ENCODE peak calls at places on chromosome 1, in ten cellular contexts. One of them, this sample, is unnamed.

GRCh38 chr1:10630661-10631120 is 155.9 kb downstream of the PEX14 start:
- DNase-seq in prostate gland: no peak
- DNase-seq in left lung: no peak
- DNase-seq in AG09309: no peak
- DNase-seq in AG09319: no peak
- DNase-seq in breast epithelium: no peak
- DNase-seq in neural progenitor cell: no peak
- DNase-seq in GM20000: no peak
- DNase-seq in PC-9: no peak
- DNase-seq in HCT116: no peak
- DNase-seq in this sample: no peak

GRCh38 chr1:118826669-118827068 is 161.5 kb downstream of the TBX15 start:
- DNase-seq in prostate gland: no peak
- DNase-seq in left lung: no peak
- DNase-seq in AG09309: no peak
- DNase-seq in AG09319: no peak
- DNase-seq in breast epithelium: no peak
- DNase-seq in neural progenitor cell: peak; percentile 12
- DNase-seq in GM20000: no peak
- DNase-seq in PC-9: no peak
- DNase-seq in HCT116: no peak
- DNase-seq in this sample: peak; percentile 52

GRCh38 chr1:149845416-149845815 is 54.0 kb upstream of the BOLA1 start:
- DNase-seq in prostate gland: no peak
- DNase-seq in left lung: no peak
- DNase-seq in AG09309: no peak
- DNase-seq in AG09319: no peak
- DNase-seq in breast epithelium: no peak
- DNase-seq in neural progenitor cell: peak; percentile 20
- DNase-seq in GM20000: no peak
- DNase-seq in PC-9: no peak
- DNase-seq in HCT116: no peak
- DNase-seq in this sample: no peak

GRCh38 chr1:207034998-207035397 is 2.4 kb upstream of the C1orf116 start:
- DNase-seq in prostate gland: no peak
- DNase-seq in left lung: no peak
- DNase-seq in AG09309: peak; percentile 42
- DNase-seq in AG09319: no peak
- DNase-seq in breast epithelium: no peak
- DNase-seq in neural progenitor cell: no peak
- DNase-seq in GM20000: no peak
- DNase-seq in PC-9: no peak
- DNase-seq in HCT116: no peak
- DNase-seq in this sample: no peak

GRCh38 chr1:98860314-98860713 is 144.3 kb downstream of the PLPPR5 start:
- DNase-seq in prostate gland: no peak
- DNase-seq in left lung: no peak
- DNase-seq in AG09309: no peak
- DNase-seq in AG09319: no peak
- DNase-seq in breast epithelium: no peak
- DNase-seq in neural progenitor cell: no peak
- DNase-seq in GM20000: no peak
- DNase-seq in PC-9: no peak
- DNase-seq in HCT116: no peak
- DNase-seq in this sample: no peak

GRCh38 chr1:4518621-4519020 is 135.8 kb upstream of the AJAP1 start:
- DNase-seq in prostate gland: no peak
- DNase-seq in left lung: no peak
- DNase-seq in AG09309: no peak
- DNase-seq in AG09319: no peak
- DNase-seq in breast epithelium: no peak
- DNase-seq in neural progenitor cell: no peak
- DNase-seq in GM20000: no peak
- DNase-seq in PC-9: no peak
- DNase-seq in HCT116: no peak
- DNase-seq in this sample: no peak

GRCh38 chr1:248703674-248704073 is 1.1 kb upstream of the OR14I1 start:
- DNase-seq in prostate gland: no peak
- DNase-seq in left lung: no peak
- DNase-seq in AG09309: no peak
- DNase-seq in AG09319: no peak
- DNase-seq in breast epithelium: no peak
- DNase-seq in neural progenitor cell: no peak
- DNase-seq in GM20000: no peak
- DNase-seq in PC-9: no peak
- DNase-seq in HCT116: no peak
- DNase-seq in this sample: no peak

GRCh38 chr1:154832384-154832783 is 37.7 kb downstream of the KCNN3 start:
- DNase-seq in prostate gland: no peak
- DNase-seq in left lung: no peak
- DNase-seq in AG09309: no peak
- DNase-seq in AG09319: no peak
- DNase-seq in breast epithelium: no peak
- DNase-seq in neural progenitor cell: no peak
- DNase-seq in GM20000: no peak
- DNase-seq in PC-9: no peak
- DNase-seq in HCT116: no peak
- DNase-seq in this sample: no peak

GRCh38 chr1:111222308-111223125 is 5.0 kb upstream of the CHI3L2 start:
- DNase-seq in prostate gland: peak; percentile 68
- DNase-seq in left lung: peak; percentile 81
- DNase-seq in AG09309: no peak
- DNase-seq in AG09319: no peak
- DNase-seq in breast epithelium: peak; percentile 69
- DNase-seq in neural progenitor cell: peak; percentile 86
- DNase-seq in GM20000: peak; percentile 76
- DNase-seq in PC-9: peak; percentile 76
- DNase-seq in HCT116: peak; percentile 70
- DNase-seq in this sample: peak; percentile 31

GRCh38 chr1:24415910-24416665 is 486 bp downstream of the NIPAL3 start:
- DNase-seq in prostate gland: peak; percentile 34
- DNase-seq in left lung: peak; percentile 35
- DNase-seq in AG09309: no peak
- DNase-seq in AG09319: no peak
- DNase-seq in breast epithelium: peak; percentile 44
- DNase-seq in neural progenitor cell: peak; percentile 24
- DNase-seq in GM20000: no peak
- DNase-seq in PC-9: no peak
- DNase-seq in HCT116: no peak
- DNase-seq in this sample: no peak

GRCh38 chr1:232793944-232794343 is 11.3 kb upstream of the MAP10 start:
- DNase-seq in prostate gland: peak; percentile 13
- DNase-seq in left lung: no peak
- DNase-seq in AG09309: peak; percentile 70
- DNase-seq in AG09319: no peak
- DNase-seq in breast epithelium: no peak
- DNase-seq in neural progenitor cell: peak; percentile 16
- DNase-seq in GM20000: no peak
- DNase-seq in PC-9: no peak
- DNase-seq in HCT116: peak; percentile 2
- DNase-seq in this sample: peak; percentile 44
- TF ChIP-seq CTCF in prostate gland: peak; percentile 13
- TF ChIP-seq CTCF in left lung: no peak
- TF ChIP-seq CTCF in AG09309: peak; percentile 52
- TF ChIP-seq CTCF in AG09319: peak; percentile 50
- TF ChIP-seq CTCF in breast epithelium: no peak
- TF ChIP-seq CTCF in neural progenitor cell: no peak
- TF ChIP-seq CTCF in GM20000: no peak
- TF ChIP-seq CTCF in PC-9: no peak
- TF ChIP-seq CTCF in HCT116: no peak
- TF ChIP-seq CTCF in this sample: peak; percentile 40

DNA sequence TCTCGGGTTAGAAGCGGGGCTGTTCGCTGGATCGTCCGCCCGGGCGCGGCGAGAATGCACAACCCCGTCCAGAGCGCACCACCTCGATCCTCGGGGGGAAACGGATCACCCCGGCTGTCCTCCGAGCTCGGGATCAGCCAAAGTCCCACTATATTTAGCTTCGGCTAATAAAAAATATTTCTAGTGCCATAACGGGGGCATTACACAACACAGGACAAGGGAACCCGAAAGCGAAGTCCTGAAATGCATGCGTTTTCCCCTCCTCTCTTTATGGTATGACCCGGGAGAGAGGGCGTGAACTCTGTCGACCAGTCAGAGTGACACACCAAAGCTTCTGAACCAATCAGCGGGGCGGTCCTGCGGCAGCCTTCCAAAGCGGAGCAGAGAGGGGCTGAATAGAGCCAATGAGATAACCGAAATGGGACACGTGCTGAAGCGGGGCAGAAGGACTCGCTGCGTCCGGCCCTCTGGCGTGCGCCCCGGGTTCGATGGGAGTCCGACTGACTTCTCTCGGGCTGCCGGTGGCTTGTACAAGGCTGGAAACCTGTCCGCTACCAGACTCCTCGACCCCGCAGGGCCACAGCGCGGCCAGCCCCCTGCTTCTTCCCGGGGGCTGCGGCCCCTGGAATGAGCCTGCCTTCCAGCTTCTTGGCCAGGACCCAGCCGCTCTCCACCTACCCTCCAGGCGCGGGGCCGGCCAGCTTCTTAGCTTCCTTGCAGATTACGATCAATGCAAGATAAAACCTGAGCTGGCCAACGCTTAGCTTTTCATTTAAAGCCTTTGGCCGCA is at the start of gene ALDH4A1:
- DNase-seq in prostate gland: peak; percentile 99
- DNase-seq in left lung: peak; percentile 98
- DNase-seq in AG09309: peak; percentile 90
- DNase-seq in AG09319: peak; percentile 92
- DNase-seq in breast epithelium: peak; percentile 99
- DNase-seq in neural progenitor cell: peak; percentile 98
- DNase-seq in GM20000: peak; percentile 99
- DNase-seq in PC-9: peak; percentile 95
- DNase-seq in HCT116: peak; percentile 98
- DNase-seq in this sample: peak; percentile 93
- TF ChIP-seq CTCF in prostate gland: peak; percentile 19
- TF ChIP-seq CTCF in left lung: no peak
- TF ChIP-seq CTCF in AG09309: no peak
- TF ChIP-seq CTCF in AG09319: peak; percentile 2
- TF ChIP-seq CTCF in breast epithelium: peak; percentile 19
- TF ChIP-seq CTCF in neural progenitor cell: no peak
- TF ChIP-seq CTCF in GM20000: no peak
- TF ChIP-seq CTCF in PC-9: no peak
- TF ChIP-seq CTCF in HCT116: no peak
- TF ChIP-seq CTCF in this sample: no peak

GRCh38 chr1:156497078-156497742 is 3.4 kb downstream of the MEF2D start:
- DNase-seq in prostate gland: no peak
- DNase-seq in left lung: no peak
- DNase-seq in AG09309: no peak
- DNase-seq in AG09319: no peak
- DNase-seq in breast epithelium: no peak
- DNase-seq in neural progenitor cell: no peak
- DNase-seq in GM20000: no peak
- DNase-seq in PC-9: no peak
- DNase-seq in HCT116: no peak
- DNase-seq in this sample: no peak
- TF ChIP-seq CTCF in prostate gland: no peak
- TF ChIP-seq CTCF in left lung: no peak
- TF ChIP-seq CTCF in AG09309: no peak
- TF ChIP-seq CTCF in AG09319: no peak
- TF ChIP-seq CTCF in breast epithelium: no peak
- TF ChIP-seq CTCF in neural progenitor cell: no peak
- TF ChIP-seq CTCF in GM20000: no peak
- TF ChIP-seq CTCF in PC-9: no peak
- TF ChIP-seq CTCF in HCT116: no peak
- TF ChIP-seq CTCF in this sample: no peak

DNA sequence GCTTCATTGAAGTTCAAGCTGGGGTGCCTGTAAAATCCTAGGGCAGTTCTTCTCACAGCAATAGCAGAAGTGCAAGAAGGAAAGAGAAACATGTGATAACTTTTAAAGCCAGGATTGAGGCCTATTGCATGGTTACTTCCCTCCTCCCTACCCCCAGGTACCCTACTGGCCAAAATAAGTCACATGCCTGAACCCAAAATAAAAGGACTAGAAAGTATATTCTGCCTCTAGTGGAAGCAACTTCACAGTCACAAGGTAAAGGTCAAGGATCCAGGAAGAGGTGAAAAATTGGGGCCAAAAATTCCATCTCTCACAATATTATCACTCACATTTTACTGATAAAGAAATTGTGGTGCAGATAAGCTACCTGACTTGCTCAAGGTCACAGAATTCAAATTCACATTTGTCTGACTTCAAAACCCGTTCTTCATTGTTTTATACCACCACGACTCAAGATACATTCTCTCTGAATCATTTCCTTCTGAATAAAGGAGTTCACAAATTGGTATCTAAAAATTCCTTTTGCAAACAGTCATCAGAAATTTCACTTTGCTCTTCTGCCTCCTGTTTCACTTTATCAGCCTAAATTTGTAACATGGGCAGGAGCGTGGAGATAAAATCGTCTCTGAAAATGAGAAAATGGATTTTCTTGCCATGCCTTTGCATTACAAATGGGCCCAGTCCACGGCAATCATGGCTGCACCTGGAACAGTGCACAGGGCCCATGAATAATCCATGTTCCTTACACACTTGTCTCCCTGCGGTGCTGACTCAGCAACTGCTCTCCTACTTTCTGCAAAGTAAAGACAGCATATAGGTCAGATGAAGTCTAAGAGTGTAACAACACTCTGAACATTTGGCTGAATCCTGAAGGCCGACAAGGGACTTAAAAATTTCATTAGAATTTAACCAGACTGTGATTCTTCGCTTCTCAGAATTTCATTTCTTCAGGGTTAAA is 485.3 kb upstream of the NFIA start:
- DNase-seq in prostate gland: no peak
- DNase-seq in left lung: no peak
- DNase-seq in AG09309: no peak
- DNase-seq in AG09319: no peak
- DNase-seq in breast epithelium: no peak
- DNase-seq in neural progenitor cell: no peak
- DNase-seq in GM20000: no peak
- DNase-seq in PC-9: no peak
- DNase-seq in HCT116: no peak
- DNase-seq in this sample: no peak
- TF ChIP-seq CTCF in prostate gland: no peak
- TF ChIP-seq CTCF in left lung: no peak
- TF ChIP-seq CTCF in AG09309: no peak
- TF ChIP-seq CTCF in AG09319: no peak
- TF ChIP-seq CTCF in breast epithelium: no peak
- TF ChIP-seq CTCF in neural progenitor cell: no peak
- TF ChIP-seq CTCF in GM20000: no peak
- TF ChIP-seq CTCF in PC-9: no peak
- TF ChIP-seq CTCF in HCT116: no peak
- TF ChIP-seq CTCF in this sample: no peak